ENCODE peak calls at places on chromosome 13, in six cellular contexts. N, F, U, R, C and A are unnamed samples.

GRCh38 chr13:100301418-100301817 is 212.5 kb downstream of the PCCA start:
- DNase-seq in N (no peak), F (no peak), U (no peak), R (no peak), C (no peak), A (no peak)

GRCh38 chr13:97301382-97302095 is 79.4 kb downstream of the MBNL2 start:
- DNase-seq in N (no peak), F (no peak), U (no peak), R (no peak), C (no peak), A (no peak)

GRCh38 chr13:44159633-44160279 is 213.9 kb upstream of the SERP2 start:
- DNase-seq in N (no peak), F (no peak), U (no peak), R (no peak), C (peak), A (no peak)

GRCh38 chr13:97279913-97280312 is 57.8 kb downstream of the MBNL2 start:
- DNase-seq in N (no peak), F (no peak), U (no peak), R (no peak), C (no peak), A (no peak)

GRCh38 chr13:51905787-51906186 is 44.0 kb downstream of the CCDC70 start:
- DNase-seq in N (no peak), F (no peak), U (no peak), R (no peak), C (no peak), A (no peak)

GRCh38 chr13:26529441-26529840 is 28.0 kb upstream of the WASF3 start:
- DNase-seq in N (no peak), F (peak), U (no peak), R (peak), C (no peak), A (peak)

GRCh38 chr13:24692541-24692940 is 12.3 kb downstream of the ATP12A start:
- DNase-seq in N (no peak), F (no peak), U (no peak), R (no peak), C (no peak), A (no peak)

GRCh38 chr13:93336733-93337132 is 110.1 kb downstream of the GPC6 start:
- DNase-seq in N (no peak), F (no peak), U (no peak), R (no peak), C (no peak), A (no peak)

GRCh38 chr13:86155756-86156155 is 356.5 kb upstream of the SLITRK6 start:
- DNase-seq in N (no peak), F (no peak), U (no peak), R (no peak), C (no peak), A (no peak)

GRCh38 chr13:96677029-96677428 is 317.2 kb downstream of the OXGR1 start:
- DNase-seq in N (no peak), F (no peak), U (no peak), R (no peak), C (no peak), A (no peak)